ENCODE peak calls at places on chromosomes 6 and 20, in seven cellular contexts. One of them, this sample, is unnamed.

GRCh38 chr20:20627471-20627870 is 85.0 kb downstream of the RALGAPA2 start:
- DNase-seq in choroid plexus epithelial cell: no peak
- DNase-seq in neural crest cell: no peak
- DNase-seq in H9: no peak
- DNase-seq in colonic mucosa: no peak
- DNase-seq in upper lobe of right lung: no peak
- DNase-seq in cardiac fibroblast: no peak
- DNase-seq in this sample: no peak

GRCh38 chr20:62212309-62212708 is 7.8 kb downstream of the HRH3 start:
- DNase-seq in choroid plexus epithelial cell: no peak
- DNase-seq in neural crest cell: no peak
- DNase-seq in H9: no peak
- DNase-seq in colonic mucosa: no peak
- DNase-seq in upper lobe of right lung: no peak
- DNase-seq in cardiac fibroblast: no peak
- DNase-seq in this sample: no peak

GRCh38 chr6:14121936-14122344 is 4.4 kb downstream of the CD83 start:
- DNase-seq in choroid plexus epithelial cell: no peak
- DNase-seq in neural crest cell: no peak
- DNase-seq in H9: no peak
- DNase-seq in colonic mucosa: no peak
- DNase-seq in upper lobe of right lung: no peak
- DNase-seq in cardiac fibroblast: no peak
- DNase-seq in this sample: no peak

GRCh38 chr20:51497542-51498467 is 44.7 kb downstream of the NFATC2 start:
- DNase-seq in choroid plexus epithelial cell: no peak
- DNase-seq in neural crest cell: peak; percentile 20
- DNase-seq in H9: no peak
- DNase-seq in colonic mucosa: no peak
- DNase-seq in upper lobe of right lung: no peak
- DNase-seq in cardiac fibroblast: peak; percentile 28
- DNase-seq in this sample: peak; percentile 63

GRCh38 chr6:118551063-118551672 is 3.1 kb downstream of the PLN start:
- DNase-seq in choroid plexus epithelial cell: peak; percentile 87
- DNase-seq in neural crest cell: no peak
- DNase-seq in H9: no peak
- DNase-seq in colonic mucosa: no peak
- DNase-seq in upper lobe of right lung: no peak
- DNase-seq in cardiac fibroblast: peak; percentile 80
- DNase-seq in this sample: no peak

GRCh38 chr6:63573899-63574553 is 1.7 kb downstream of the LOC128125822 start:
- DNase-seq in choroid plexus epithelial cell: peak; percentile 78
- DNase-seq in neural crest cell: peak; percentile 45
- DNase-seq in H9: peak; percentile 42
- DNase-seq in colonic mucosa: peak; percentile 77
- DNase-seq in upper lobe of right lung: no peak
- DNase-seq in cardiac fibroblast: peak; percentile 74
- DNase-seq in this sample: no peak

GRCh38 chr20:22403860-22404608 is 180.3 kb downstream of the FOXA2 start:
- DNase-seq in choroid plexus epithelial cell: peak; percentile 10
- DNase-seq in neural crest cell: no peak
- DNase-seq in H9: no peak
- DNase-seq in colonic mucosa: peak; percentile 27
- DNase-seq in upper lobe of right lung: no peak
- DNase-seq in cardiac fibroblast: no peak
- DNase-seq in this sample: no peak

GRCh38 chr6:89375427-89375868 is 22.9 kb upstream of the UBE2J1 start:
- DNase-seq in choroid plexus epithelial cell: peak; percentile 39
- DNase-seq in neural crest cell: no peak
- DNase-seq in H9: peak; percentile 97
- DNase-seq in colonic mucosa: peak; percentile 77
- DNase-seq in upper lobe of right lung: peak; percentile 86
- DNase-seq in cardiac fibroblast: peak; percentile 5
- DNase-seq in this sample: no peak

GRCh38 chr20:17682889-17683198 is 802 bp upstream of the RRBP1 start:
- DNase-seq in choroid plexus epithelial cell: no peak
- DNase-seq in neural crest cell: no peak
- DNase-seq in H9: no peak
- DNase-seq in colonic mucosa: no peak
- DNase-seq in upper lobe of right lung: no peak
- DNase-seq in cardiac fibroblast: no peak
- DNase-seq in this sample: no peak
- TF ChIP-seq CTCF in choroid plexus epithelial cell: no peak
- TF ChIP-seq CTCF in neural crest cell: no peak
- TF ChIP-seq CTCF in H9: no peak
- TF ChIP-seq CTCF in colonic mucosa: no peak
- TF ChIP-seq CTCF in upper lobe of right lung: no peak
- TF ChIP-seq CTCF in cardiac fibroblast: no peak
- TF ChIP-seq CTCF in this sample: no peak

DNA sequence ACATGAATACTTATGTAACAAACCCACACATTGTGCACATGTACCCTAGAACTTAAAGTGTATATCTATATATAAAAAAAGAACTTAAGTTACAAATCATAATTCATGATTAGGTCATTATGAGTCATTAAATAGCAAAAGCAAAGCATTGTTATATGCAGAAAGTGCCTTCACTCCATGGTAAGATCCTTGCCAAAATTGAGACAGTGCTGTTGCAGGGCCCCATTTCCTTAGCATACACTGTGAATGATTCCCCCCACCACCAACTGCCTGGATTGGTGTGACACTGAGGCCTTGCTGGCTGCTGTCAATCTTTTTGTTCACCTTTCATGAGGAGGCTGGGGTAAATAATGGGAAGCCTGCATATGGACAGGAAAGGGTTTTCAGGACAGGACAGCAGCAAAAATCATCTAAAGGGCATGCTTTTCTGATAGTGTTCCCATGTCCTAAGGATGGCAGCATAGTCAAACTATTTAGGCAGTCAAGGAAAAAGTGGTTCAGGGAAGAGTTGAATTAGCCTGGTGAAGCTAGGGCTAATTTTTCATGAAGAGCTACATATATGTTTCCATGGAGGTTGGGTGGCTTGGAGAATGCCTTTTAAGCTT is 188.2 kb upstream of the ASCC3 start:
- DNase-seq in choroid plexus epithelial cell: peak; percentile 9
- DNase-seq in neural crest cell: no peak
- DNase-seq in H9: no peak
- DNase-seq in colonic mucosa: no peak
- DNase-seq in upper lobe of right lung: no peak
- DNase-seq in cardiac fibroblast: peak; percentile 58
- DNase-seq in this sample: no peak
- TF ChIP-seq CTCF in choroid plexus epithelial cell: no peak
- TF ChIP-seq CTCF in neural crest cell: no peak
- TF ChIP-seq CTCF in H9: peak; percentile 13
- TF ChIP-seq CTCF in colonic mucosa: no peak
- TF ChIP-seq CTCF in upper lobe of right lung: no peak
- TF ChIP-seq CTCF in cardiac fibroblast: peak; percentile 14
- TF ChIP-seq CTCF in this sample: no peak

DNA sequence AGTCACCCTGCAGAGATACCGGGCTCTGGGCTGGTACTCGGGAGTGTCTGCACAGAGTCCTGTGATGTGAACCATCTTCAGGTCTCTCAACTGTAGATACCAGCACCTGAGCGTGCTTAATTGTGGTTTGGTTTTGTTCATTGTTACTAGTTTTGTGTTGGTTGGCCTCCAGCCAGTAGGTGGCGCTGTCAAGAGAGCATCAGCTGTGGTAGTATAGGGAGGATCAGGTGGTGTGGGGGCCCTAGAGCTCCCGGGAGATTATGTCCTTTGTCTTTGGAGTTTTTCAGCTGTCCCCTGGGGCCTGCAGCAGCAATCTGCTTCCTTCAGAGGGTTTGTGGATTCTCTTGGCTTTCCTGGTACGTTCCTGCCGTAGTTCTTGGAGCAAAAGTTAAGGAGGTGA is 67.9 kb downstream of the CDYL start:
- DNase-seq in choroid plexus epithelial cell: no peak
- DNase-seq in neural crest cell: no peak
- DNase-seq in H9: peak; percentile 61
- DNase-seq in colonic mucosa: no peak
- DNase-seq in upper lobe of right lung: no peak
- DNase-seq in cardiac fibroblast: no peak
- DNase-seq in this sample: no peak
- TF ChIP-seq CTCF in choroid plexus epithelial cell: peak; percentile 22
- TF ChIP-seq CTCF in neural crest cell: peak; percentile 47
- TF ChIP-seq CTCF in H9: peak; percentile 81
- TF ChIP-seq CTCF in colonic mucosa: no peak
- TF ChIP-seq CTCF in upper lobe of right lung: no peak
- TF ChIP-seq CTCF in cardiac fibroblast: peak; percentile 13
- TF ChIP-seq CTCF in this sample: no peak

GRCh38 chr20:10673176-10673830 is 496 bp downstream of the JAG1 start:
- DNase-seq in choroid plexus epithelial cell: peak; percentile 69
- DNase-seq in neural crest cell: peak; percentile 59
- DNase-seq in H9: peak; percentile 67
- DNase-seq in colonic mucosa: peak; percentile 42
- DNase-seq in upper lobe of right lung: peak; percentile 79
- DNase-seq in cardiac fibroblast: no peak
- DNase-seq in this sample: no peak
- TF ChIP-seq CTCF in choroid plexus epithelial cell: no peak
- TF ChIP-seq CTCF in neural crest cell: no peak
- TF ChIP-seq CTCF in H9: no peak
- TF ChIP-seq CTCF in colonic mucosa: no peak
- TF ChIP-seq CTCF in upper lobe of right lung: peak; percentile 2
- TF ChIP-seq CTCF in cardiac fibroblast: no peak
- TF ChIP-seq CTCF in this sample: no peak

DNA sequence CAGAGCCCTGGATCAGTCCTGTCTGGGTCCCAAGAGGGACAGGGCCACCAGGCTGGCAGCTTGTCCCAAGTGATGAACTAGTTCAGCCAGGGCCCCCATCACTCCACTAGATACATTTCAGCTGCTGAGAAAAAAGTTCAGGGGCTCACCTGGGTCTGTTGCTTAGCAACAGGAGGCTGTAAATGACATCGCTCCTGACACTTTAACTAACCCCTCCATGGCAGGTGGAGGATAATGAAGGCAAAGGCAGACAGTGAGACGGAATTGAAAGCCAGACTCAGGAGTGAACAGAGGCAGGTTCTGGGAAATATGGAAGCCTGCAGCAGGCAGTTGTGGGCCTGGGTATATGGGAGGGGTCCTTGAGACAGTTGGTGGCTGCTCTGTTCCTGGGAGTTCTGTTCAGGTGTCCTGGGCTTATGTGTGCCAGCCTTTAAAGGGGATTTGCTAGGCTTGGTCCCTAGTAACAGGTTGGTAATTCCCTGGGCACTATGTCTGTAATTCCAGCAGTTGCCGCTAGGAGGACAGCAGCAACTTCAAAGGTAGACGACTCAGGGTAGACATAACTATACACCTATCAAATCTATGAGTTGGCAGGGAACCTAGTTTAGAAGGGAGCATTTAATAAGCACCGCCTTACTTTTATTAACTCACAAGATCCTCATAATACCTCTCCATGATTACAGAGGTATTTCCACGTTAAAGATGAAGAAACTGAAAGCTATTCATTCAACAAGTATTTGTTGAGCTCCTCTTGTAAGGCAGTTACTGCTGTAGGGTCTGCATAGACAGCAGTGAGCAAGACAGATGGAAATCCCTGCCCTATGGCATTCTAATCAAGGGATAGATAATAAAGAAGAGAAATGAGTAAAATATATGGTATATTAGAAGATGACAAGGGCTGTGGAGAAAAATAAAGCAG is 78.1 kb upstream of the CTNNBL1 start:
- DNase-seq in choroid plexus epithelial cell: peak; percentile 50
- DNase-seq in neural crest cell: peak; percentile 37
- DNase-seq in H9: peak; percentile 69
- DNase-seq in colonic mucosa: no peak
- DNase-seq in upper lobe of right lung: no peak
- DNase-seq in cardiac fibroblast: peak; percentile 46
- DNase-seq in this sample: no peak
- TF ChIP-seq CTCF in choroid plexus epithelial cell: peak; percentile 76
- TF ChIP-seq CTCF in neural crest cell: peak; percentile 71
- TF ChIP-seq CTCF in H9: peak; percentile 77
- TF ChIP-seq CTCF in colonic mucosa: peak; percentile 57
- TF ChIP-seq CTCF in upper lobe of right lung: peak; percentile 62
- TF ChIP-seq CTCF in cardiac fibroblast: peak; percentile 77
- TF ChIP-seq CTCF in this sample: no peak

GRCh38 chr6:38033442-38033982 is 214.0 kb downstream of the ZFAND3 start:
- DNase-seq in choroid plexus epithelial cell: no peak
- DNase-seq in neural crest cell: no peak
- DNase-seq in H9: no peak
- DNase-seq in colonic mucosa: no peak
- DNase-seq in upper lobe of right lung: no peak
- DNase-seq in cardiac fibroblast: no peak
- DNase-seq in this sample: no peak

GRCh38 chr6:38039497-38039896 is 220.0 kb downstream of the ZFAND3 start:
- DNase-seq in choroid plexus epithelial cell: peak; percentile 45
- DNase-seq in neural crest cell: no peak
- DNase-seq in H9: no peak
- DNase-seq in colonic mucosa: no peak
- DNase-seq in upper lobe of right lung: no peak
- DNase-seq in cardiac fibroblast: peak; percentile 21
- DNase-seq in this sample: no peak

GRCh38 chr6:38035478-38035877 is 216.0 kb downstream of the ZFAND3 start:
- DNase-seq in choroid plexus epithelial cell: peak; percentile 34
- DNase-seq in neural crest cell: no peak
- DNase-seq in H9: no peak
- DNase-seq in colonic mucosa: no peak
- DNase-seq in upper lobe of right lung: no peak
- DNase-seq in cardiac fibroblast: peak; percentile 22
- DNase-seq in this sample: no peak

GRCh38 chr6:38030380-38030779 is 210.9 kb downstream of the ZFAND3 start:
- DNase-seq in choroid plexus epithelial cell: no peak
- DNase-seq in neural crest cell: no peak
- DNase-seq in H9: no peak
- DNase-seq in colonic mucosa: no peak
- DNase-seq in upper lobe of right lung: no peak
- DNase-seq in cardiac fibroblast: no peak
- DNase-seq in this sample: no peak

DNA sequence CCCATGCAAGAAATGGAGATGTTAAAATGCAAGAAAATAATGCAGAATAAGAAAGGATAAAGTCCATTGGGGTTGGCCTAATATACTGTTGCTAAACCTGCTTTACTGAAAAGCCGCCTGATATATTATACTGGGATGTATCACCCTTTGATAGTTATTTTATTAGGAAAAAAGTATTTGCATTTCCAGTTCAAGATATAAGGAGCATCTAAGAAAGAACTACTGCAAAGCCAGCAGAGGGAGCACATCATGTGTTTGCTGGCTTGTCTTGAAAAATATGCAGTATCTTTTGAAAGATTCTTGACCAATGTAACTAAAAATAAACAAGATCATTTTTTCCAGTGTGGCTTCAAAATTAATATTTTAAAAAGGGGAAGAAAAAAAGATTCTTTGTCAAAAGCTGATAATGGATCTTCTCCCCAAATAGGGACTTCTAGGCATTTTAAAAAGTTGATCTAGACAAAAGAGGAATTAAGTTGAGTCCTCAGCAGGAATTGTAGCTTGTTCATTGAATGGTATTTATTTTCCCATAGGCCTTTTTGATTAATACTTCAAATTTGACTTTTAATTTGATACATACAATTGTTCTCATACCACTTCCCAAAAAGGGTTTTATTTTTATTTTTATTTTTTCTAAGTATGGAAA is 214.9 kb downstream of the ZFAND3 start:
- DNase-seq in choroid plexus epithelial cell: peak; percentile 87
- DNase-seq in neural crest cell: no peak
- DNase-seq in H9: no peak
- DNase-seq in colonic mucosa: no peak
- DNase-seq in upper lobe of right lung: no peak
- DNase-seq in cardiac fibroblast: peak; percentile 72
- DNase-seq in this sample: no peak
- TF ChIP-seq CTCF in choroid plexus epithelial cell: peak; percentile 80
- TF ChIP-seq CTCF in neural crest cell: peak; percentile 68
- TF ChIP-seq CTCF in H9: peak; percentile 73
- TF ChIP-seq CTCF in colonic mucosa: peak; percentile 40
- TF ChIP-seq CTCF in upper lobe of right lung: peak; percentile 49
- TF ChIP-seq CTCF in cardiac fibroblast: peak; percentile 68
- TF ChIP-seq CTCF in this sample: no peak

GRCh38 chr6:149440735-149441662 is 40.9 kb downstream of the SUMO4 start:
- DNase-seq in choroid plexus epithelial cell: no peak
- DNase-seq in neural crest cell: no peak
- DNase-seq in H9: no peak
- DNase-seq in colonic mucosa: no peak
- DNase-seq in upper lobe of right lung: no peak
- DNase-seq in cardiac fibroblast: no peak
- DNase-seq in this sample: no peak
- TF ChIP-seq CTCF in choroid plexus epithelial cell: no peak
- TF ChIP-seq CTCF in neural crest cell: no peak
- TF ChIP-seq CTCF in H9: no peak
- TF ChIP-seq CTCF in colonic mucosa: no peak
- TF ChIP-seq CTCF in upper lobe of right lung: no peak
- TF ChIP-seq CTCF in cardiac fibroblast: no peak
- TF ChIP-seq CTCF in this sample: no peak